ENCODE peak calls at places on chromosomes 7 and 10, in five cellular contexts. One of them, this sample, is unnamed.
A peak's percentile ranks its signal among the peaks of the same experiment; 100 is the strongest.

GRCh38 chr7:128831994-128832879 is 2.0 kb downstream of the FLNC start:
- DNase-seq in stimulated activated CD8-positive, alpha-beta memory T cell treated with anti-CD3 and anti-CD28 coated beads, Interleukin-2, amount 100 ng/mL, for 48 hours: no peak
- DNase-seq in NCI-H1694: peak; percentile 55
- DNase-seq in NCI-H187: no peak
- DNase-seq in HS-27A: no peak
- DNase-seq in this sample: peak; percentile 41

GRCh38 chr10:32000937-32001336 is 55.3 kb downstream of the KIF5B start:
- DNase-seq in stimulated activated CD8-positive, alpha-beta memory T cell treated with anti-CD3 and anti-CD28 coated beads, Interleukin-2, amount 100 ng/mL, for 48 hours: no peak
- DNase-seq in NCI-H1694: no peak
- DNase-seq in NCI-H187: no peak
- DNase-seq in HS-27A: no peak
- DNase-seq in this sample: no peak

GRCh38 chr10:99328579-99329237 is 448 bp upstream of the CNNM1 start:
- DNase-seq in stimulated activated CD8-positive, alpha-beta memory T cell treated with anti-CD3 and anti-CD28 coated beads, Interleukin-2, amount 100 ng/mL, for 48 hours: no peak
- DNase-seq in NCI-H1694: no peak
- DNase-seq in NCI-H187: no peak
- DNase-seq in HS-27A: no peak
- DNase-seq in this sample: no peak

GRCh38 chr10:5413012-5413938 is 918 bp downstream of the NET1 start:
- DNase-seq in stimulated activated CD8-positive, alpha-beta memory T cell treated with anti-CD3 and anti-CD28 coated beads, Interleukin-2, amount 100 ng/mL, for 48 hours: no peak
- DNase-seq in NCI-H1694: peak; percentile 22
- DNase-seq in NCI-H187: no peak
- DNase-seq in HS-27A: no peak
- DNase-seq in this sample: no peak

GRCh38 chr7:125033506-125033905 is 103.9 kb upstream of the POT1 start:
- DNase-seq in stimulated activated CD8-positive, alpha-beta memory T cell treated with anti-CD3 and anti-CD28 coated beads, Interleukin-2, amount 100 ng/mL, for 48 hours: no peak
- DNase-seq in NCI-H1694: no peak
- DNase-seq in NCI-H187: no peak
- DNase-seq in HS-27A: no peak
- DNase-seq in this sample: no peak

GRCh38 chr10:16792675-16793074 is 24.5 kb downstream of the RSU1 start:
- DNase-seq in stimulated activated CD8-positive, alpha-beta memory T cell treated with anti-CD3 and anti-CD28 coated beads, Interleukin-2, amount 100 ng/mL, for 48 hours: no peak
- DNase-seq in NCI-H1694: no peak
- DNase-seq in NCI-H187: no peak
- DNase-seq in HS-27A: no peak
- DNase-seq in this sample: no peak

GRCh38 chr7:27201231-27202017 is 1.5 kb upstream of the HOXA13 start:
- DNase-seq in stimulated activated CD8-positive, alpha-beta memory T cell treated with anti-CD3 and anti-CD28 coated beads, Interleukin-2, amount 100 ng/mL, for 48 hours: no peak
- DNase-seq in NCI-H1694: no peak
- DNase-seq in NCI-H187: no peak
- DNase-seq in HS-27A: no peak
- DNase-seq in this sample: no peak

GRCh38 chr7:80319461-80319860 is 184.8 kb downstream of the GNAI1 start:
- DNase-seq in stimulated activated CD8-positive, alpha-beta memory T cell treated with anti-CD3 and anti-CD28 coated beads, Interleukin-2, amount 100 ng/mL, for 48 hours: no peak
- DNase-seq in NCI-H1694: no peak
- DNase-seq in NCI-H187: no peak
- DNase-seq in HS-27A: no peak
- DNase-seq in this sample: no peak

This sample was measured in NCI-H524 treated with DMSO at 0.1 percent for 48 hours.